ENCODE peak calls at places on chromosomes 1 and 21, in five cellular contexts. E, M, T, D and A are unnamed samples.

GRCh38 chr1:6033986-6034749 is 11.5 kb upstream of the KCNAB2 start:
- DNase-seq in E (no peak), M (peak; percentile 38), T (no peak), D (no peak), A (no peak)

GRCh38 chr1:223230161-223230881 is 87.3 kb upstream of the TLR5 start:
- DNase-seq in E (no peak), M (peak; percentile 38), T (peak; percentile 97), D (peak; percentile 95), A (no peak)

GRCh38 chr1:116709666-116710167 is 42.2 kb upstream of the IGSF3 start:
- DNase-seq in E (no peak), M (no peak), T (no peak), D (no peak), A (no peak)

GRCh38 chr1:201228011-201228983 is 37.7 kb downstream of the IGFN1 start:
- DNase-seq in E (no peak), M (peak; percentile 5), T (no peak), D (no peak), A (no peak)

GRCh38 chr1:113247355-113247754 is 143.0 kb upstream of the MAGI3 start:
- DNase-seq in E (no peak), M (no peak), T (no peak), D (no peak), A (no peak)

GRCh38 chr1:60132985-60133673 is 59.6 kb upstream of the C1orf87 start:
- DNase-seq in E (no peak), M (no peak), T (peak; percentile 91), D (peak; percentile 49), A (no peak)

GRCh38 chr21:39479164-39479563 is 27.4 kb downstream of the SH3BGR start:
- DNase-seq in E (no peak), M (no peak), T (no peak), D (no peak), A (no peak)

GRCh38 chr1:72570815-72571214 is 288.5 kb upstream of the NEGR1 start:
- DNase-seq in E (no peak), M (no peak), T (no peak), D (no peak), A (no peak)

GRCh38 chr1:59814180-59814900 is 409 bp upstream of the HOOK1 start:
- DNase-seq in E (peak; percentile 82), M (peak; percentile 83), T (no peak), D (peak; percentile 96), A (peak; percentile 61)

GRCh38 chr21:41403331-41403730 is 22.7 kb upstream of the MX1 start:
- DNase-seq in E (no peak), M (no peak), T (no peak), D (no peak), A (no peak)

GRCh38 chr1:229440821-229441537 is 7.1 kb upstream of the ACTA1 start:
- DNase-seq in E (no peak), M (no peak), T (peak; percentile 85), D (peak; percentile 58), A (no peak)

GRCh38 chr21:42672699-42673458 is 19.5 kb downstream of the PDE9A start:
- DNase-seq in E (peak; percentile 26), M (no peak), T (peak; percentile 83), D (peak; percentile 44), A (peak; percentile 55)

GRCh38 chr21:41585199-41585994 is 77.4 kb upstream of the TMPRSS2 start:
- DNase-seq in E (no peak), M (no peak), T (no peak), D (no peak), A (no peak)

GRCh38 chr1:209662879-209663327 is 10.7 kb upstream of the LAMB3 start:
- DNase-seq in E (no peak), M (no peak), T (no peak), D (no peak), A (no peak)

GRCh38 chr1:81811757-81812371 is 11.1 kb downstream of the ADGRL2 start:
- DNase-seq in E (no peak), M (no peak), T (peak; percentile 2), D (peak; percentile 15), A (no peak)

GRCh38 chr1:81151300-81151699 is 649.4 kb upstream of the ADGRL2 start:
- DNase-seq in E (no peak), M (no peak), T (peak; percentile 58), D (no peak), A (no peak)

GRCh38 chr21:30480145-30480544 is at the start of gene KRTAP19-1:
- DNase-seq in E (no peak), M (no peak), T (no peak), D (peak; percentile 80), A (no peak)

DNA sequence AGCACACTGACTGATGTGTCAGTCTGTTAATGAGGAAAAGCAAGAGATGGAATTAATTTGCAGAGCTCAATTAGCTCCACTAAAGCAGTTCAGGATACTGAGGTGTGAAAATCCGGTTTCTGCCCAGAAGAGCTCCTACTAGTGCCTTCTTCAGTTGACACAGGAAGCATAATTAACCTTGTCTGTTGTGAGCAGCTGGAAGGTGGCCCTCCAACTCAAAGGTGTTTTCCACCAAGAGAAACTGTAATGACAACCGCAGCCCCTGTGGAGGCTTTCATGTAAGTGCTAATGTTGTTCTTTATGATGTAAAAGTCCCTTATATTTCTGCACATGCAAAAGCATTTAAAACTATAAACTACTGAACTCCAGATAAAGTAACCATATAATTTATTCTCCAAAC is 44.2 kb downstream of the PCNX2 start:
- DNase-seq in E (no peak), M (no peak), T (no peak), D (no peak), A (no peak)
- H3K27ac ChIP-seq in E (no peak overlapping the region), M (no peak overlapping the region), T (no peak overlapping the region), D (no peak overlapping the region), A (no peak overlapping the region)

GRCh38 chr1:158024737-158025136 is 31.3 kb downstream of the KIRREL1 start:
- DNase-seq in E (no peak), M (no peak), T (no peak), D (no peak), A (no peak)
- H3K27ac ChIP-seq in E (peak overlapping the region; percentile 72), M (no peak overlapping the region), T (no peak overlapping the region), D (no peak overlapping the region), A (no peak overlapping the region)

DNA sequence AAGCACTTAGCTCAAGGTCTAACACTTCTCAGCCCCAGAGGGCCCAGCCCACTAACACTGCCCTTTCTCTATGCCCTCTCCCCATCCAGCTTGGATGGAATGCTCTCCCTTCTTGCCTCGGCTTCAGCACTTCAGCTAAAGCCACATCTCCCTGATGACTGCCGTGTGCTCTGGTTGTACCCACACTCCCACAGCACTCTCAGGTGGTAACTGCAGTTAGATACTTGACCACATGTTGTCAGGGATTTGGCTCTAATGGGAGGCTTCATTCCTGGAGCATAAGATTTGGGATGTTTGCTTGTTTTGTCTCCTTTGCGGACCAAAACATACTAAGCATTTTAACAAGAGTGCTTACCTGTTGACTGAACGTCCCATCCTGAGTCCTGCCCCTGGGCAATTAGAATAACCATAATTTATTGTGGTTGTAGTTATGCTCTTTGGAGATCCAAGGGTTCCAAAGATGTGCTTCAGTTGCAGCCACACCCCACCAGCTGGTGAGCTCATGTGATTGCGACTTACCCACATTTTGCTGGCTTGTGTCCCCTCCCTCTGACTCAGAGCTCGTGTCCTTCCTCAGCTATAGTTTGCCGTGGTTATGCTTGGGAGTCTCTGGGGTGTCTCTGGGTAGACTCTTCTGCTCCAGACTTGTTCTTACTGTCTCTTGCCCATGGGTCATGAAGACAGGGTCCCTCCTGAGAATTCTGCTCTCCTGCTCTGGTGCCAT is 7.7 kb upstream of the SLC26A9 start:
- DNase-seq in E (no peak), M (no peak), T (peak; percentile 53), D (peak; percentile 54), A (no peak)
- H3K27ac ChIP-seq in E (no peak overlapping the region), M (no peak overlapping the region), T (no peak overlapping the region), D (no peak overlapping the region), A (no peak overlapping the region)

GRCh38 chr1:25695066-25695990 is 78.7 kb downstream of the MAN1C1 start:
- DNase-seq in E (no peak), M (no peak), T (peak; percentile 98), D (peak; percentile 77), A (no peak)
- H3K27ac ChIP-seq in E (peak overlapping the region; percentile 29), M (no peak overlapping the region), T (peak overlapping the region; percentile 84), D (peak overlapping the region; percentile 50), A (peak overlapping the region; percentile 86)

GRCh38 chr1:166544036-166544435 is 295.2 kb upstream of the POGK start:
- DNase-seq in E (no peak), M (no peak), T (no peak), D (no peak), A (no peak)
- H3K27ac ChIP-seq in E (no peak overlapping the region), M (no peak overlapping the region), T (no peak overlapping the region), D (no peak overlapping the region), A (no peak overlapping the region)

GRCh38 chr1:67816506-67816905 is 16.8 kb downstream of the GNG12 start:
- DNase-seq in E (no peak), M (no peak), T (no peak), D (no peak), A (no peak)

GRCh38 chr1:67816096-67816493 is 17.2 kb downstream of the GNG12 start:
- DNase-seq in E (no peak), M (no peak), T (no peak), D (no peak), A (no peak)

GRCh38 chr1:67818162-67818561 is 15.1 kb downstream of the GNG12 start:
- DNase-seq in E (no peak), M (no peak), T (no peak), D (no peak), A (no peak)

GRCh38 chr1:67818725-67819301 is 14.5 kb downstream of the GNG12 start:
- DNase-seq in E (no peak), M (no peak), T (peak; percentile 38), D (no peak), A (no peak)

GRCh38 chr1:67817319-67817718 is 15.9 kb downstream of the GNG12 start:
- DNase-seq in E (no peak), M (no peak), T (no peak), D (no peak), A (no peak)
- H3K27ac ChIP-seq in E (no peak overlapping the region), M (no peak overlapping the region), T (no peak overlapping the region), D (no peak overlapping the region), A (no peak overlapping the region)